ENCODE peak calls at places on chromosomes 12 and 14, in four cellular contexts. N is upper lobe of left lung, W is pons, Q is neuronal stem cell. U is an unnamed sample.

GRCh38 chr12:64544371-64544770 is 65.9 kb upstream of the RASSF3 start:
- DNase-seq in N (no peak), W (no peak), Q (no peak), U (no peak)

GRCh38 chr12:27589419-27589818 is 65.4 kb downstream of the PPFIBP1 start:
- DNase-seq in W (no peak), N (no peak), Q (no peak), U (no peak)

GRCh38 chr14:96635850-96636249 is 133.7 kb downstream of the PAPOLA start:
- DNase-seq in N (no peak), Q (no peak), W (no peak), U (no peak)

GRCh38 chr12:2959194-2959507 is at the start of gene TEAD4:
- DNase-seq in N (peak; percentile 95), Q (peak; percentile 87), W (no peak), U (no peak)

GRCh38 chr14:104035300-104035699 is 50.2 kb upstream of the ASPG start:
- DNase-seq in N (no peak), Q (no peak), W (peak; percentile 1), U (no peak)

GRCh38 chr14:35878272-35879140 is 52.4 kb downstream of the BRMS1L start:
- DNase-seq in W (no peak), Q (no peak), N (no peak), U (no peak)

GRCh38 chr12:122421815-122422737 is at the start of gene CLIP1:
- DNase-seq in W (no peak), Q (peak; percentile 54), N (peak; percentile 95), U (peak; percentile 82)

GRCh38 chr12:85781751-85782150 is 54.5 kb downstream of the RASSF9 start:
- DNase-seq in W (no peak), Q (no peak), N (no peak), U (no peak)

GRCh38 chr12:27965411-27965810 is 7.1 kb downstream of the PTHLH start:
- DNase-seq in W (no peak), Q (no peak), N (no peak), U (no peak)

GRCh38 chr14:48874701-48875100 is 711.5 kb downstream of the RPS29 start:
- DNase-seq in N (no peak), W (no peak), Q (no peak), U (no peak)

GRCh38 chr12:127270193-127270592 is 996.8 kb upstream of the TMEM132C start:
- DNase-seq in Q (no peak), N (no peak), W (peak; percentile 11), U (no peak)

GRCh38 chr12:87509233-87509820 is 519.9 kb downstream of the C12orf50 start:
- DNase-seq in Q (no peak), W (no peak), N (no peak), U (no peak)

GRCh38 chr12:122138181-122138580 is 35.8 kb downstream of the IL31 start:
- DNase-seq in Q (no peak), W (no peak), N (no peak), U (no peak)

GRCh38 chr12:98970950-98971349 is 325.9 kb downstream of the APAF1 start:
- DNase-seq in N (no peak), Q (no peak), W (no peak), U (no peak)

GRCh38 chr12:49352351-49352750 is 5.7 kb downstream of the DNAJC22 start:
- DNase-seq in N (no peak), Q (no peak), W (no peak), U (no peak)

GRCh38 chr12:8844665-8845064 is 22.2 kb downstream of the A2ML1 start:
- DNase-seq in N (no peak), Q (no peak), W (peak; percentile 31), U (no peak)

GRCh38 chr12:18551703-18552102 is 186.1 kb downstream of the PLCZ1 start:
- DNase-seq in Q (no peak), N (no peak), W (no peak), U (no peak)